ENCODE peak calls at places on chromosomes 1 and 21, in nine cellular contexts. One of them, this sample, is unnamed. For H3K4me1, the result is how much of the 10 kb centered on the place peaks cover.

GRCh38 chr1:1001631-1002300 is 1.9 kb upstream of the HES4 start:
- DNase-seq in K562: peak
- DNase-seq in mammary epithelial cell: peak
- DNase-seq in fibroblast of lung: peak
- DNase-seq in endothelial cell of umbilical vein: peak
- DNase-seq in psoas muscle: peak
- DNase-seq in cardiac muscle cell: peak
- DNase-seq in body of pancreas: peak
- DNase-seq in adipocyte: peak
- DNase-seq in this sample: peak

GRCh38 chr1:53071167-53071865 is 9.3 kb downstream of the PODN start:
- DNase-seq in psoas muscle: no peak
- DNase-seq in body of pancreas: peak
- DNase-seq in fibroblast of lung: no peak
- DNase-seq in adipocyte: no peak
- DNase-seq in cardiac muscle cell: no peak
- DNase-seq in endothelial cell of umbilical vein: no peak
- DNase-seq in K562: no peak
- DNase-seq in mammary epithelial cell: no peak
- DNase-seq in this sample: no peak

GRCh38 chr1:203425668-203425999 is 50.0 kb upstream of the PRELP start:
- DNase-seq in mammary epithelial cell: no peak
- DNase-seq in body of pancreas: no peak
- DNase-seq in fibroblast of lung: peak
- DNase-seq in adipocyte: no peak
- DNase-seq in psoas muscle: no peak
- DNase-seq in cardiac muscle cell: no peak
- DNase-seq in K562: no peak
- DNase-seq in endothelial cell of umbilical vein: no peak
- DNase-seq in this sample: no peak

GRCh38 chr1:206835186-206835585 is 30.2 kb upstream of the IL20 start:
- DNase-seq in psoas muscle: no peak
- DNase-seq in K562: no peak
- DNase-seq in cardiac muscle cell: no peak
- DNase-seq in adipocyte: no peak
- DNase-seq in endothelial cell of umbilical vein: no peak
- DNase-seq in mammary epithelial cell: no peak
- DNase-seq in body of pancreas: no peak
- DNase-seq in fibroblast of lung: no peak
- DNase-seq in this sample: no peak

GRCh38 chr21:29217818-29218252 is 80.9 kb upstream of the BACH1 start:
- DNase-seq in K562: no peak
- DNase-seq in fibroblast of lung: peak
- DNase-seq in body of pancreas: no peak
- DNase-seq in adipocyte: peak
- DNase-seq in psoas muscle: no peak
- DNase-seq in endothelial cell of umbilical vein: peak
- DNase-seq in mammary epithelial cell: peak
- DNase-seq in cardiac muscle cell: peak
- DNase-seq in this sample: no peak

GRCh38 chr1:50644447-50645105 is 221.3 kb upstream of the DMRTA2 start:
- DNase-seq in adipocyte: peak
- DNase-seq in mammary epithelial cell: no peak
- DNase-seq in psoas muscle: no peak
- DNase-seq in endothelial cell of umbilical vein: no peak
- DNase-seq in K562: no peak
- DNase-seq in fibroblast of lung: no peak
- DNase-seq in cardiac muscle cell: no peak
- DNase-seq in body of pancreas: no peak
- DNase-seq in this sample: no peak

GRCh38 chr21:39316062-39316461 is 2.6 kb upstream of the BRWD1 start:
- DNase-seq in psoas muscle: no peak
- DNase-seq in adipocyte: no peak
- DNase-seq in K562: no peak
- DNase-seq in endothelial cell of umbilical vein: no peak
- DNase-seq in fibroblast of lung: no peak
- DNase-seq in body of pancreas: no peak
- DNase-seq in cardiac muscle cell: no peak
- DNase-seq in mammary epithelial cell: peak
- DNase-seq in this sample: no peak

GRCh38 chr1:204410764-204411450 is 710 bp downstream of the PPP1R15B start:
- DNase-seq in adipocyte: peak
- DNase-seq in psoas muscle: peak
- DNase-seq in cardiac muscle cell: peak
- DNase-seq in body of pancreas: peak
- DNase-seq in K562: no peak
- DNase-seq in fibroblast of lung: peak
- DNase-seq in endothelial cell of umbilical vein: peak
- DNase-seq in mammary epithelial cell: peak
- DNase-seq in this sample: peak

GRCh38 chr1:3921786-3922185 is 21.7 kb upstream of the C1orf174 start:
- DNase-seq in adipocyte: no peak
- DNase-seq in fibroblast of lung: no peak
- DNase-seq in psoas muscle: no peak
- DNase-seq in body of pancreas: no peak
- DNase-seq in cardiac muscle cell: no peak
- DNase-seq in mammary epithelial cell: no peak
- DNase-seq in K562: no peak
- DNase-seq in endothelial cell of umbilical vein: no peak
- DNase-seq in this sample: no peak

GRCh38 chr1:3919706-3920105 is 19.6 kb upstream of the C1orf174 start:
- DNase-seq in fibroblast of lung: no peak
- DNase-seq in adipocyte: no peak
- DNase-seq in cardiac muscle cell: no peak
- DNase-seq in body of pancreas: no peak
- DNase-seq in endothelial cell of umbilical vein: no peak
- DNase-seq in K562: no peak
- DNase-seq in mammary epithelial cell: no peak
- DNase-seq in psoas muscle: no peak
- DNase-seq in this sample: no peak

GRCh38 chr1:3922201-3922725 is 22.2 kb upstream of the C1orf174 start:
- DNase-seq in psoas muscle: no peak
- DNase-seq in adipocyte: no peak
- DNase-seq in endothelial cell of umbilical vein: no peak
- DNase-seq in cardiac muscle cell: no peak
- DNase-seq in K562: peak
- DNase-seq in mammary epithelial cell: no peak
- DNase-seq in body of pancreas: no peak
- DNase-seq in fibroblast of lung: no peak
- DNase-seq in this sample: no peak

GRCh38 chr1:3917761-3918160 is 17.7 kb upstream of the C1orf174 start:
- DNase-seq in adipocyte: no peak
- DNase-seq in mammary epithelial cell: no peak
- DNase-seq in cardiac muscle cell: no peak
- DNase-seq in body of pancreas: no peak
- DNase-seq in psoas muscle: no peak
- DNase-seq in K562: no peak
- DNase-seq in fibroblast of lung: no peak
- DNase-seq in endothelial cell of umbilical vein: no peak
- DNase-seq in this sample: no peak

DNA sequence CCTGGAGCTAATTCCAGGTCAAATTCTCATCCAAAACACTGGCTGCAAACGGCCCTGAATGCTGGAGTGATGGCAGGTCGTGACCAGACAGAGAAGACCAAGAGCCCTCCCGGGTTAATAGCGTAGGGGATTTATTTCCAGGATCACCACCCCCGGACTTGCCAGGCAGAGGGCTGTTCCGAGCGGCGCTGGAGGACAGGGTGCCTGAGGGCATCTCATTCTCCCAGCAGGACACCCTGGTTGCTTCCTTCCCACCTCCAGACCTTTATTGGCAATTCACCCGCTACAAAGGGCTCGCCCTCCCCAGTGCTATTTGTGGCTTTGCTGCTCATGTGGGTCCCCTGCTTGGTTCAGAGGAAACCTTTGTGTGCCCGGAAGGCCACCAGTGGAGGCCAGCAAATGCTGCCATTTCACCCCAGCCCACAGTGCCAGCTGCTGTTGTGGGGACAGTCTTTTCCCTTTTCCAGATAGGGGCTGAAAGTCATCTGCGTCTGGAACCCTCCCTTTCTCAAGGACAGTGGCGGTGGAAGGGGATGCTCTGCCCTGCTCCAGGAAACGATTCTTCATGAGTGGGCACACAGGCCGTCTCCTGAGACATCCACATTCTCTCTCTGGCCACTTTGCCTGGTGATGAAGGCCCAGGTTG is 19.0 kb upstream of the C1orf174 start:
- DNase-seq in psoas muscle: no peak
- DNase-seq in K562: no peak
- DNase-seq in adipocyte: no peak
- DNase-seq in body of pancreas: no peak
- DNase-seq in cardiac muscle cell: no peak
- DNase-seq in mammary epithelial cell: no peak
- DNase-seq in endothelial cell of umbilical vein: no peak
- DNase-seq in fibroblast of lung: no peak
- DNase-seq in this sample: no peak
- H3K4me1 ChIP-seq in psoas muscle: under half
- H3K4me1 ChIP-seq in K562: under half
- H3K4me1 ChIP-seq in adipocyte: under half
- H3K4me1 ChIP-seq in body of pancreas: under half
- H3K4me1 ChIP-seq in cardiac muscle cell: under half
- H3K4me1 ChIP-seq in mammary epithelial cell: under half
- H3K4me1 ChIP-seq in endothelial cell of umbilical vein: under half
- H3K4me1 ChIP-seq in fibroblast of lung: under half
- H3K4me1 ChIP-seq in this sample: under half

GRCh38 chr1:232404227-232404626 is 225.7 kb downstream of the SIPA1L2 start:
- DNase-seq in endothelial cell of umbilical vein: no peak
- DNase-seq in fibroblast of lung: no peak
- DNase-seq in mammary epithelial cell: no peak
- DNase-seq in cardiac muscle cell: no peak
- DNase-seq in psoas muscle: no peak
- DNase-seq in K562: no peak
- DNase-seq in adipocyte: no peak
- DNase-seq in body of pancreas: no peak
- DNase-seq in this sample: no peak

GRCh38 chr1:232393834-232394146 is 236.1 kb downstream of the SIPA1L2 start:
- DNase-seq in adipocyte: no peak
- DNase-seq in mammary epithelial cell: no peak
- DNase-seq in fibroblast of lung: no peak
- DNase-seq in endothelial cell of umbilical vein: no peak
- DNase-seq in K562: no peak
- DNase-seq in psoas muscle: no peak
- DNase-seq in body of pancreas: no peak
- DNase-seq in cardiac muscle cell: no peak
- DNase-seq in this sample: no peak

GRCh38 chr1:232393010-232393833 is 236.7 kb downstream of the SIPA1L2 start:
- DNase-seq in adipocyte: no peak
- DNase-seq in mammary epithelial cell: no peak
- DNase-seq in body of pancreas: no peak
- DNase-seq in cardiac muscle cell: no peak
- DNase-seq in fibroblast of lung: peak
- DNase-seq in endothelial cell of umbilical vein: peak
- DNase-seq in psoas muscle: no peak
- DNase-seq in K562: no peak
- DNase-seq in this sample: no peak

GRCh38 chr1:232403017-232403714 is 226.8 kb downstream of the SIPA1L2 start:
- DNase-seq in psoas muscle: no peak
- DNase-seq in K562: no peak
- DNase-seq in body of pancreas: no peak
- DNase-seq in mammary epithelial cell: no peak
- DNase-seq in endothelial cell of umbilical vein: no peak
- DNase-seq in cardiac muscle cell: no peak
- DNase-seq in adipocyte: no peak
- DNase-seq in fibroblast of lung: no peak
- DNase-seq in this sample: peak

DNA sequence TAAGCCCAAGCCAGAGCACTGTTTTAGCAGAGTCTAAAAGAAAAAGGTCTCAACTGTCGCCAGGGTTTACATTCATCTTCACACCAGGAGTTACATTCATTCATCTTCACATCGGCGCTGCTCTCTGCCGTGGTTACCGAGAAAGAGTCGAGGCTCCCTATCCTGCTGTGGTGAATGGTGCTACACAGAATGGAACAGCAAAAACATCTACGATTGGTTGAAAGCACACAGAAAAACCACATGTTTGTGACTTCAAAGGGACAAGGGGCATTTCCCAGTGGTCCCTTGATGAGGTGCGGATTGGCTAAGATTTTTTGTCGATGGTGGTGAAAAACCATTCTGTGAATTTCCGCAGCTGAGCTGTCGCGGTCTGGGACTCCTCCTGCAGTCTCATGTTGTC is 231.1 kb downstream of the SIPA1L2 start:
- DNase-seq in cardiac muscle cell: no peak
- DNase-seq in body of pancreas: no peak
- DNase-seq in psoas muscle: no peak
- DNase-seq in mammary epithelial cell: no peak
- DNase-seq in endothelial cell of umbilical vein: no peak
- DNase-seq in adipocyte: no peak
- DNase-seq in fibroblast of lung: no peak
- DNase-seq in K562: no peak
- DNase-seq in this sample: no peak
- H3K4me1 ChIP-seq in cardiac muscle cell: under half
- H3K4me1 ChIP-seq in body of pancreas: under half
- H3K4me1 ChIP-seq in psoas muscle: under half
- H3K4me1 ChIP-seq in mammary epithelial cell: under half
- H3K4me1 ChIP-seq in endothelial cell of umbilical vein: under half
- H3K4me1 ChIP-seq in adipocyte: under half
- H3K4me1 ChIP-seq in fibroblast of lung: under half
- H3K4me1 ChIP-seq in K562: under half
- H3K4me1 ChIP-seq in this sample: under half

GRCh38 chr1:200369706-200370105 is 40.1 kb downstream of the ZNF281 start:
- DNase-seq in K562: no peak
- DNase-seq in mammary epithelial cell: no peak
- DNase-seq in endothelial cell of umbilical vein: no peak
- DNase-seq in body of pancreas: no peak
- DNase-seq in adipocyte: no peak
- DNase-seq in cardiac muscle cell: no peak
- DNase-seq in fibroblast of lung: no peak
- DNase-seq in psoas muscle: no peak
- DNase-seq in this sample: no peak

GRCh38 chr1:200373811-200374231 is 36.0 kb downstream of the ZNF281 start:
- DNase-seq in cardiac muscle cell: no peak
- DNase-seq in adipocyte: no peak
- DNase-seq in mammary epithelial cell: no peak
- DNase-seq in body of pancreas: no peak
- DNase-seq in fibroblast of lung: no peak
- DNase-seq in psoas muscle: no peak
- DNase-seq in K562: no peak
- DNase-seq in endothelial cell of umbilical vein: no peak
- DNase-seq in this sample: no peak

GRCh38 chr1:200372885-200373181 is 37.0 kb downstream of the ZNF281 start:
- DNase-seq in body of pancreas: no peak
- DNase-seq in endothelial cell of umbilical vein: no peak
- DNase-seq in mammary epithelial cell: no peak
- DNase-seq in K562: no peak
- DNase-seq in adipocyte: no peak
- DNase-seq in cardiac muscle cell: no peak
- DNase-seq in fibroblast of lung: no peak
- DNase-seq in psoas muscle: no peak
- DNase-seq in this sample: no peak

GRCh38 chr1:200374569-200375312 is 35.1 kb downstream of the ZNF281 start:
- DNase-seq in fibroblast of lung: peak
- DNase-seq in psoas muscle: no peak
- DNase-seq in endothelial cell of umbilical vein: no peak
- DNase-seq in mammary epithelial cell: no peak
- DNase-seq in K562: no peak
- DNase-seq in adipocyte: no peak
- DNase-seq in cardiac muscle cell: no peak
- DNase-seq in body of pancreas: no peak
- DNase-seq in this sample: no peak

DNA sequence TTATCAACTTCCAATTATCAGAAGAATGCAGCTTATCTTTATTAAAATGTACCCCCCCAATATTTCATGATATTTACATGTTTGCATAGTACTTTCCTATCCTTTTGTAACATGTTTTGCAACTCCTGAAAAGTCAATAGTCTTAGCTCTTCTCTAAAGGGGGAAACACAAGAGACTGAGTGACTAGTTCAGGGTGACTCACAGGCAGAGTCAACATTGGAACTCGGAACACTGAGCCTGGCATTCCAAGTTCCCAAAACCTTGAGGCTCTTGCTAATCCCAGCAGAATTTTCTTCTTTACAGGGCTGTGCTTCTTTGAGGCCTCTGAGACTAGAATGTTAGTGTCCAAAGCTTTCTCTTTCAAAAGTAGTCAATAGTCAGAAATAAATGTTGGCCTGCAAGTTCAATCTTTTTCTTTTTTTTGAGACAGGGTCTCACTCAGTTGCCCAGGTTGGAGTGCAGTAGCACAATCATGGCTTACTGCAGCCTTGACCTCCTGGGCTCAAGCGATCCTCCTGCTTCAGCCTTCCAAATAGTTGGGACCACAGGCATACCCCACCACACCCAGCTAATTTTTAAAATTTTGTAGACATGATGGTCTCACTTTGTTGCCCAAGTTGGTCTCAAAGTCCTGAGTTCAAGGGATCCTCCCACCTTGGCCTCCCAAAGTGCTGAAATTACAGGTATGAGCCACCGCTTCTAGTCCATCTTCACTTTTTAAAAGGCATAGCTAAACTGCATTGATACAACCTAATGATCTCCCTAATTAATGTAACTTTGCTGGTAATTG is 37.5 kb downstream of the ZNF281 start:
- DNase-seq in endothelial cell of umbilical vein: peak
- DNase-seq in adipocyte: peak
- DNase-seq in K562: no peak
- DNase-seq in fibroblast of lung: peak
- DNase-seq in mammary epithelial cell: peak
- DNase-seq in body of pancreas: no peak
- DNase-seq in psoas muscle: no peak
- DNase-seq in cardiac muscle cell: peak
- DNase-seq in this sample: no peak
- H3K4me1 ChIP-seq in endothelial cell of umbilical vein: under half
- H3K4me1 ChIP-seq in adipocyte: half or more
- H3K4me1 ChIP-seq in K562: under half
- H3K4me1 ChIP-seq in fibroblast of lung: under half
- H3K4me1 ChIP-seq in mammary epithelial cell: under half
- H3K4me1 ChIP-seq in body of pancreas: under half
- H3K4me1 ChIP-seq in psoas muscle: under half
- H3K4me1 ChIP-seq in cardiac muscle cell: under half
- H3K4me1 ChIP-seq in this sample: under half

GRCh38 chr1:16293568-16293967 is 56.6 kb upstream of the CPLANE2 start:
- DNase-seq in endothelial cell of umbilical vein: peak
- DNase-seq in mammary epithelial cell: no peak
- DNase-seq in psoas muscle: no peak
- DNase-seq in cardiac muscle cell: no peak
- DNase-seq in fibroblast of lung: no peak
- DNase-seq in K562: no peak
- DNase-seq in body of pancreas: no peak
- DNase-seq in adipocyte: no peak
- DNase-seq in this sample: no peak
- H3K4me1 ChIP-seq in endothelial cell of umbilical vein: under half
- H3K4me1 ChIP-seq in mammary epithelial cell: under half
- H3K4me1 ChIP-seq in psoas muscle: under half
- H3K4me1 ChIP-seq in cardiac muscle cell: under half
- H3K4me1 ChIP-seq in fibroblast of lung: under half
- H3K4me1 ChIP-seq in K562: under half
- H3K4me1 ChIP-seq in body of pancreas: under half
- H3K4me1 ChIP-seq in adipocyte: under half
- H3K4me1 ChIP-seq in this sample: under half